ENCODE peak calls at places on chromosomes 13 and 19, in four cellular contexts. E is fibroblast of pulmonary artery, I is EH, K is IMR-90. S is an unnamed sample.

GRCh38 chr13:100363874-100364273 is 224.7 kb downstream of the GGACT start:
- DNase-seq in E (peak), I (peak), K (peak), S (peak)

GRCh38 chr19:38250821-38251563 is 5.2 kb downstream of the PPP1R14A start:
- DNase-seq in E (peak), I (peak), K (no peak), S (peak)

GRCh38 chr19:46862504-46862835 is 1.7 kb downstream of the ARHGAP35 start:
- DNase-seq in E (no peak), I (peak), K (no peak), S (no peak)

GRCh38 chr13:28423010-28423409 is 71.9 kb downstream of the FLT1 start:
- DNase-seq in E (no peak), I (no peak), K (no peak), S (no peak)

GRCh38 chr13:27997904-27998522 is 9.5 kb upstream of the URAD start:
- DNase-seq in E (peak), I (peak), K (peak), S (peak)

GRCh38 chr13:97256343-97256783 is 34.2 kb downstream of the MBNL2 start:
- DNase-seq in E (peak), I (peak), K (peak), S (peak)

GRCh38 chr19:35155441-35155840 is 906 bp downstream of the FXYD5 start:
- DNase-seq in E (no peak), I (no peak), K (no peak), S (no peak)

GRCh38 chr13:83943530-83944279 is 61.4 kb upstream of the SLITRK1 start:
- DNase-seq in E (no peak), I (peak), K (no peak), S (no peak)

GRCh38 chr19:16018801-16019551 is 57.3 kb upstream of the TPM4 start:
- DNase-seq in E (no peak), I (no peak), K (no peak), S (no peak)

GRCh38 chr19:52936958-52937334 is 13.7 kb upstream of the ZNF888 start:
- DNase-seq in E (no peak), I (no peak), K (no peak), S (no peak)

GRCh38 chr13:51257187-51257586 is 35.0 kb downstream of the FAM124A start:
- DNase-seq in E (no peak), I (no peak), K (no peak), S (no peak)

GRCh38 chr19:18611327-18612050 is 1.2 kb upstream of the TMEM59L start:
- DNase-seq in E (no peak), I (no peak), K (no peak), S (no peak)

GRCh38 chr13:33060815-33061214 is 44.6 kb downstream of the KL start:
- DNase-seq in E (no peak), I (no peak), K (no peak), S (no peak)

GRCh38 chr19:7670150-7670784 is 1.4 kb downstream of the RETN start:
- DNase-seq in E (no peak), I (no peak), K (no peak), S (peak)

GRCh38 chr13:107441279-107441678 is 774.1 kb downstream of the LIG4 start:
- DNase-seq in E (peak), I (no peak), K (peak), S (peak)

GRCh38 chr19:19171821-19172532 is 1.9 kb upstream of the MEF2B start:
- DNase-seq in E (peak), I (peak), K (peak), S (no peak)

S was measured in astrocyte of the hippocampus.